ENCODE peak calls at places on chromosomes 5 and 9, in four cellular contexts. N, T, G and P are unnamed samples.

GRCh38 chr5:177132504-177133118 is 962 bp upstream of the NSD1 start:
- DNase-seq in T (no peak), N (no peak), G (peak), P (no peak)

GRCh38 chr9:22158983-22159382 is 149.9 kb upstream of the CDKN2B start:
- DNase-seq in T (no peak), N (peak), G (no peak), P (peak)

GRCh38 chr5:124700930-124701458 is 45.4 kb downstream of the ZNF608 start:
- DNase-seq in G (peak), N (no peak), T (no peak), P (no peak)

GRCh38 chr9:126275386-126276001 is 51.1 kb upstream of the MVB12B start:
- DNase-seq in T (no peak), N (peak), G (peak), P (peak)

GRCh38 chr5:171477101-171477500 is 57.7 kb downstream of the FGF18 start:
- DNase-seq in T (no peak), G (no peak), N (no peak), P (peak)

GRCh38 chr9:37413311-37413710 is 9.2 kb upstream of the GRHPR start:
- DNase-seq in N (no peak), T (no peak), G (no peak), P (no peak)

GRCh38 chr5:115583474-115583873 is 18.8 kb downstream of the TICAM2 start:
- DNase-seq in N (peak), G (no peak), T (no peak), P (peak)

GRCh38 chr5:135488727-135489465 is 36.7 kb upstream of the TIFAB start:
- DNase-seq in N (peak), G (peak), T (peak), P (peak)

GRCh38 chr9:113993838-113994540 is 84.1 kb downstream of the AMBP start:
- DNase-seq in T (peak), G (no peak), N (peak), P (peak)

GRCh38 chr5:179361204-179361603 is 15.9 kb upstream of the ADAMTS2 start:
- DNase-seq in N (no peak), G (no peak), T (no peak), P (no peak)

GRCh38 chr5:122458278-122458872 is 146.3 kb downstream of the SNCAIP start:
- DNase-seq in N (no peak), T (peak), G (peak), P (peak)

GRCh38 chr9:130498298-130498917 is 53.6 kb downstream of the ASS1 start:
- DNase-seq in N (no peak), G (peak), T (peak), P (no peak)

GRCh38 chr5:111859533-111860270 is 102.7 kb upstream of the NREP start:
- DNase-seq in T (no peak), N (peak), G (no peak), P (peak)

GRCh38 chr9:115117999-115118470 is at the start of gene TNC:
- DNase-seq in G (peak), N (peak), T (peak), P (peak)

GRCh38 chr9:126745574-126746411 is 59.0 kb upstream of the ZBTB43 start:
- DNase-seq in N (no peak), G (no peak), T (no peak), P (no peak)

GRCh38 chr9:4857163-4857562 is 64.4 kb downstream of the RCL1 start:
- DNase-seq in N (no peak), T (no peak), G (no peak), P (no peak)

GRCh38 chr5:29077451-29077850 is 2039.1 kb upstream of the CDH9 start:
- DNase-seq in N (no peak), G (no peak), T (no peak), P (no peak)

GRCh38 chr9:101458955-101459631 is 23.5 kb upstream of the ALDOB start:
- DNase-seq in N (peak), G (peak), T (peak), P (peak)

GRCh38 chr9:77595426-77596051 is 52.6 kb downstream of the GNA14 start:
- DNase-seq in T (no peak), G (no peak), N (no peak), P (peak)

GRCh38 chr5:137181685-137182084 is 317.4 kb downstream of the SPOCK1 start:
- DNase-seq in N (no peak), T (peak), G (no peak), P (no peak)

GRCh38 chr5:139601429-139601828 is 40.3 kb downstream of the UBE2D2 start:
- DNase-seq in T (no peak), G (no peak), N (no peak), P (no peak)

GRCh38 chr9:131722260-131722659 is 17.6 kb downstream of the RAPGEF1 start:
- DNase-seq in T (peak), G (no peak), N (no peak), P (no peak)

GRCh38 chr5:133746834-133747233 is 134.5 kb upstream of the FSTL4 start:
- DNase-seq in T (peak), N (no peak), G (peak), P (no peak)

GRCh38 chr9:101711330-101711941 is 27.0 kb downstream of the GRIN3A start:
- DNase-seq in N (no peak), G (peak), T (peak), P (no peak)

GRCh38 chr9:89179920-89180667 is 1.5 kb upstream of the SHC3 start:
- DNase-seq in T (peak), G (peak), N (peak), P (peak)

GRCh38 chr5:130237721-130238120 is 333.5 kb downstream of the CHSY3 start:
- DNase-seq in G (no peak), N (no peak), T (no peak), P (no peak)

GRCh38 chr5:175895701-175896102 is 24.3 kb downstream of the CPLX2 start:
- DNase-seq in N (no peak), G (no peak), T (peak), P (no peak)

GRCh38 chr9:88801214-88801796 is 190.0 kb upstream of the S1PR3 start:
- DNase-seq in N (no peak), G (no peak), T (no peak), P (no peak)

GRCh38 chr5:32753765-32754164 is 42.6 kb downstream of the NPR3 start:
- DNase-seq in G (no peak), T (no peak), N (no peak), P (no peak)

GRCh38 chr9:135050072-135050990 is 37.1 kb upstream of the OLFM1 start:
- DNase-seq in G (peak), N (no peak), T (no peak), P (no peak)

GRCh38 chr9:87494970-87495471 is 2.6 kb upstream of the DAPK1 start:
- DNase-seq in G (no peak), N (no peak), T (peak), P (peak)

GRCh38 chr5:102910240-102911226 is 155.4 kb downstream of the PAM start:
- DNase-seq in G (no peak), N (peak), T (no peak), P (no peak)

GRCh38 chr9:37682951-37683350 is 32.2 kb downstream of the FRMPD1 start:
- DNase-seq in G (no peak), T (no peak), N (no peak), P (no peak)

GRCh38 chr5:158773151-158773550 is 326.6 kb downstream of the EBF1 start:
- DNase-seq in G (no peak), T (no peak), N (no peak), P (no peak)

GRCh38 chr9:121660876-121661275 is 9.4 kb downstream of the DAB2IP start:
- DNase-seq in G (no peak), N (no peak), T (no peak), P (no peak)

GRCh38 chr9:81231011-81231410 is 458.3 kb downstream of the TLE1 start:
- DNase-seq in N (no peak), T (no peak), G (no peak), P (no peak)

GRCh38 chr9:34459941-34460340 is 1.3 kb downstream of the DNAI1 start:
- DNase-seq in T (no peak), G (no peak), N (no peak), P (peak)

GRCh38 chr9:125893277-125893676 is 146.1 kb downstream of the PBX3 start:
- DNase-seq in T (no peak), G (no peak), N (no peak), P (no peak)

GRCh38 chr5:34552129-34552528 is 104.0 kb upstream of the RAI14 start:
- DNase-seq in N (no peak), T (no peak), G (no peak), P (peak)

GRCh38 chr5:56211298-56211865 is 21.7 kb downstream of the ANKRD55 start:
- DNase-seq in N (peak), T (no peak), G (no peak), P (peak)
- TF ChIP-seq CTCF in N (no peak), T (no peak), G (no peak), P (no peak)

GRCh38 chr9:7982907-7983306 is 183.3 kb upstream of the DMAC1 start:
- DNase-seq in G (no peak), T (no peak), N (no peak), P (no peak)
- H3K4me3 ChIP-seq in G (no peak), T (no peak), N (no peak), P (no peak)

GRCh38 chr9:112075009-112075378 is 100.1 kb downstream of the SUSD1 start:
- DNase-seq in G (no peak), N (no peak), T (no peak), P (no peak)
- TF ChIP-seq CTCF in G (no peak), N (no peak), T (no peak), P (no peak)

GRCh38 chr9:76583256-76583655 is 124.3 kb downstream of the GCNT1 start:
- DNase-seq in G (no peak), N (no peak), T (no peak), P (no peak)

GRCh38 chr9:76580188-76580587 is 121.2 kb downstream of the GCNT1 start:
- DNase-seq in T (no peak), N (no peak), G (no peak), P (no peak)

GRCh38 chr9:76576344-76576743 is 117.4 kb downstream of the GCNT1 start:
- DNase-seq in T (no peak), G (no peak), N (peak), P (peak)

GRCh38 chr9:76581752-76582151 is 122.8 kb downstream of the GCNT1 start:
- DNase-seq in G (no peak), N (no peak), T (no peak), P (no peak)

GRCh38 chr9:76580832-76581231 is 121.8 kb downstream of the GCNT1 start:
- DNase-seq in T (no peak), N (no peak), G (no peak), P (no peak)
- H3K4me3 ChIP-seq in T (no peak), N (no peak), G (no peak), P (no peak)

DNA sequence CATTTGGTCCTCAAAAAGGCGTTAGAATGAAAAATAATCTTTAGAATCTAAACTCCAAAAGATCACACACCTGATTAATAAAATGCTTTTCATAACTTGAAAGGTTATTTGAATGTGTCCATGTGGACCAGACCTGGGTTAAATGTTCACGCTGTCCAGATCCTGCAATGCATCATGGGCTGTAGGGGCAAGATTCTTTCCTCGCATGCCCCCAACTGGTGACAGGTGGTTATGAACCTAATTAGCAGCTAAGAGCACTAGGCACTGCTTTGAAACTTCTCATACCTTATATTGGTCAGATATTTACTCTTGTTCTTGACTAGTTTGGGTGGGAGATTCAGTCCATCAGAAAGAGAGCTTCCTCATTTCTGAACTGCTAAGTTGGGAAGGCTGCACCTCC is 19.3 kb upstream of the PIP5K1B start:
- DNase-seq in G (peak), N (no peak), T (peak), P (no peak)
- TF ChIP-seq CTCF in G (peak), N (no peak), T (peak), P (peak)

GRCh38 chr9:137217276-137218211 is 4.5 kb downstream of the RNF208 start:
- DNase-seq in N (no peak), T (peak), G (peak), P (peak)
- H3K4me3 ChIP-seq in N (no peak), T (no peak), G (no peak), P (no peak)

DNA sequence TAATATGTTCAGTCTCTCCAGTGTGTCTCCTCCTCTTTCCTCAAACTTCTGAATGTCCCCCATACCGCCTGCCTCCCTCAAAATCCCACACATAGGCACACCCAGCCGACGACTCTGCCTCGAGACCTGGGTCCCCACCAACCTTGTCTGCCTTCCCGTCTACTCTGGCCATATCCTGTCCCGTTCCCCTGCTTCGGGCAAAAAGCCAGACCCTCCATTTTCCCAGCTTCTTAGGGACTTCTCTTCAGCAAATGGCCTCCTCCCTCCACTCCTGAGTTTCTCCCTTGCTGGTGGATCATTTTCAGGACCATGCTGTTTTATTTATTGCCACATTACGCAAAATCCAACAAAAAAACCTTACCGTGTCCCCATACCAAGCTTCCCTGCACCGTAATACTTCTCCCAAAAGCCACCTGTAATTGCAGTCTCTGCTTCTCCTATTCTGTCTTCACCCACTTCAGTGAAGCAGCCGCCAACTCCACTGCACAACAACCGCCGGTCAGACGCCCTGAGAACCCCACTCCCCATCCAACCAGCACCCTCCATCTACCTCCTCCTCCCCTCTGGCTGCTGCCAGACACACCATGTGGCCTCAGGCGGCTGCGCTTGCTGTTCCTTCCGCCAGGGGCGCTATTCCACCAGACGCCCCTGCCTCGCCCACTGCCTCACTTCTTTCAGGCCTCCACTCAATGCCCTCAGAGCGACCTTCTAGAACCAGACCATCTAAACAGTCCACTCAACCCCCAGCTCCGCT is 117.0 kb downstream of the TRPM6 start:
- DNase-seq in T (peak), G (peak), N (no peak), P (peak)
- TF ChIP-seq CTCF in T (peak), G (peak), N (peak), P (peak)

GRCh38 chr5:11385251-11385900 is 518.9 kb downstream of the CTNND2 start:
- DNase-seq in N (no peak), T (peak), G (peak), P (no peak)
- H3K4me3 ChIP-seq in N (peak), T (peak), G (peak), P (no peak)

GRCh38 chr5:164341056-164341619 is 835.7 kb downstream of the MAT2B start:
- DNase-seq in T (no peak), G (no peak), N (no peak), P (no peak)
- TF ChIP-seq CTCF in T (no peak), G (peak), N (no peak), P (no peak)